ENCODE peak calls at places on chromosome 16, in six cellular contexts. R, G, B, K, V and E are unnamed samples. For H3K4me1, the result is how much of the 10 kb centered on the place peaks cover.

GRCh38 chr16:54817940-54818574 is 112.6 kb upstream of the IRX5 start:
- DNase-seq in R (no peak), G (no peak), B (no peak), K (no peak), V (no peak), E (no peak)

GRCh38 chr16:48164907-48165715 is 9.3 kb upstream of the ABCC12 start:
- DNase-seq in R (peak), G (peak), B (peak), K (no peak), V (peak), E (peak)

GRCh38 chr16:65069090-65069489 is 52.8 kb downstream of the CDH11 start:
- DNase-seq in R (no peak), G (no peak), B (no peak), K (no peak), V (no peak), E (no peak)

GRCh38 chr16:3597676-3598075 is 13.7 kb downstream of the SLX4 start:
- DNase-seq in R (no peak), G (no peak), B (no peak), K (no peak), V (no peak), E (no peak)

GRCh38 chr16:23571895-23572294 is 14.4 kb downstream of the UBFD1 start:
- DNase-seq in R (no peak), G (no peak), B (no peak), K (no peak), V (no peak), E (no peak)

GRCh38 chr16:27406729-27407128 is 4.8 kb downstream of the IL21R start:
- DNase-seq in R (no peak), G (no peak), B (no peak), K (no peak), V (no peak), E (no peak)

GRCh38 chr16:80518436-80518835 is 22.4 kb upstream of the DYNLRB2 start:
- DNase-seq in R (no peak), G (no peak), B (no peak), K (no peak), V (no peak), E (no peak)

GRCh38 chr16:17305694-17306093 is 165.1 kb downstream of the XYLT1 start:
- DNase-seq in R (no peak), G (no peak), B (no peak), K (peak), V (no peak), E (no peak)

GRCh38 chr16:85699628-85700027 is 10.9 kb upstream of the GINS2 start:
- DNase-seq in R (no peak), G (no peak), B (no peak), K (no peak), V (no peak), E (peak)

GRCh38 chr16:27646811-27647210 is 96.9 kb downstream of the KATNIP start:
- DNase-seq in R (no peak), G (no peak), B (no peak), K (no peak), V (no peak), E (no peak)

GRCh38 chr16:4690946-4691665 is 2.3 kb upstream of the NUDT16L1 start:
- DNase-seq in R (no peak), G (no peak), B (no peak), K (no peak), V (no peak), E (peak)

GRCh38 chr16:5607169-5607568 is 509.6 kb upstream of the EEF2KMT start:
- DNase-seq in R (no peak), G (no peak), B (no peak), K (no peak), V (no peak), E (peak)

GRCh38 chr16:13568803-13569202 is 351.2 kb upstream of the ERCC4 start:
- DNase-seq in R (peak), G (no peak), B (no peak), K (no peak), V (no peak), E (no peak)

GRCh38 chr16:83137894-83138293 is 511.1 kb downstream of the CDH13 start:
- DNase-seq in R (no peak), G (no peak), B (no peak), K (no peak), V (no peak), E (no peak)

GRCh38 chr16:29876578-29877249 is 13.7 kb upstream of the CDIPT start:
- DNase-seq in R (peak), G (no peak), B (no peak), K (no peak), V (peak), E (no peak)

GRCh38 chr16:55297910-55298175 is 26.2 kb upstream of the IRX6 start:
- DNase-seq in R (no peak), G (no peak), B (no peak), K (no peak), V (no peak), E (no peak)

GRCh38 chr16:10868562-10869469 is 8.2 kb upstream of the CIITA start:
- DNase-seq in R (no peak), G (no peak), B (no peak), K (no peak), V (no peak), E (no peak)
- TF ChIP-seq YY1 in R (no peak), G (no peak), B (no peak), K (no peak), V (no peak), E (no peak)

DNA sequence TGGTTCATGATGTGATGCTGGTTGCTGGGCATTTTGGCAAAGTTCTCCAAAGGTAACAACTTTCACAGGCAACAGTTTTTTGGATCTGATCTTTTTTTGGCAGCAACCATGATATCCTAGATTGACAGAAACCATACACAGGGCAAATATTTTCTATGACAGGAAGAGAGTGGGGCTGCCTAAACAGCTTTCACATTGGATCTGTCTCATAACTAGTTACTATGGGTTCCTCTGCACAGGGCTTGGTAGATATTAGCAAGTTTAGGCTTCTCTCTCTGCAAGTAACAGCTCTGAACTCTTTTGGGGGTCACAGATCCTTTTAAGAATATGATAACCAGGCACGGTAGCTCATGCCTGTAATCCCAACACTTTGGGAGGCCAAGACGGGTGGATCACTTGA is 28.6 kb downstream of the COG4 start:
- DNase-seq in R (no peak), G (no peak), B (no peak), K (no peak), V (no peak), E (no peak)
- H3K4me1 ChIP-seq in R (under half), G (under half), B (under half), K (under half), V (under half), E (under half)

GRCh38 chr16:75965504-75966374 is 239.4 kb upstream of the CPHXL start:
- DNase-seq in R (no peak), G (no peak), B (peak), K (no peak), V (no peak), E (no peak)
- TF ChIP-seq MAX in R (no peak), G (no peak), B (no peak), K (no peak), V (no peak), E (no peak)

DNA sequence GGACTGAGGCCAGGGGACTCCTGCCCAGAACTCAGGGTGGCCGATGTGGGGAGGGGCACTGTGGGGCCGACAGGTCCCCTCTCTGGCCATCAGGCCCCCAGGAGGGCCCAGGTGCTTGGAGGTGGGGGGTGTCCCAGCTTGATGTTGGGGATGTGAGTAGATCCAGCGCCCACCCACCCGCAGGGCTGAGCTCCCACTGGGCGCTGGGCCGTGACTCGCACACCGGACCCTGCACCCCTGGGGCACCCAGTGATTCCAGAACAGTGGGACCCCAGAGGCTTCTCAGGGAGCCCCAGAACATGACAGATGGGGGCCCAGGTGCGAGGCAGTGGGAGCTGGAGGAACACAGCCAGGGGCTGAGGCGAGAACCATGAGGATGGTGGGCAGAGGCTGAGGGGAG is 1.5 kb upstream of the SSTR5 start:
- DNase-seq in R (no peak), G (no peak), B (no peak), K (no peak), V (no peak), E (no peak)
- TF ChIP-seq YY1 in R (no peak), G (no peak), B (no peak), K (no peak), V (no peak), E (no peak)